ENCODE peak calls at places on chromosomes 16 and 17, in nine cellular contexts. O is HCT116, J is PC-9, A is trophoblast cell, U is endothelial cell of umbilical vein, Z is IMR-90, C is HepG2, N is neural progenitor cell, S is fibroblast of lung. K is an unnamed sample.

GRCh38 chr16:17359778-17360177 is 111.0 kb downstream of the XYLT1 start:
- DNase-seq in O (no peak), J (no peak), N (no peak), A (no peak), C (no peak), U (no peak), S (peak), Z (peak), K (no peak)

GRCh38 chr17:68564415-68565111 is 36.6 kb downstream of the FAM20A start:
- DNase-seq in Z (no peak), C (no peak), S (no peak), O (no peak), J (no peak), A (no peak), U (no peak), N (no peak), K (peak)

GRCh38 chr17:56269998-56270397 is 116.7 kb downstream of the ANKFN1 start:
- DNase-seq in C (no peak), U (no peak), O (no peak), J (no peak), S (no peak), A (no peak), Z (no peak), N (no peak), K (no peak)

GRCh38 chr16:81531415-81531814 is 86.8 kb downstream of the CMIP start:
- DNase-seq in U (no peak), A (peak), C (no peak), N (no peak), S (no peak), Z (no peak), O (no peak), J (no peak), K (peak)

GRCh38 chr17:10789694-10790271 is 14.1 kb downstream of the TMEM238L start:
- DNase-seq in Z (no peak), A (no peak), O (no peak), U (no peak), J (no peak), N (no peak), S (no peak), C (peak), K (no peak)

GRCh38 chr17:3796110-3796821 is 4.7 kb downstream of the ITGAE start:
- DNase-seq in C (no peak), N (no peak), A (no peak), O (no peak), J (no peak), Z (no peak), U (no peak), S (peak), K (no peak)

GRCh38 chr17:73748521-73748920 is 104.3 kb upstream of the SDK2 start:
- DNase-seq in C (no peak), N (no peak), O (no peak), S (no peak), A (no peak), Z (no peak), J (no peak), U (no peak), K (no peak)

GRCh38 chr16:86959182-86959651 is 358.0 kb downstream of the C16orf95 start:
- DNase-seq in O (no peak), S (no peak), J (no peak), Z (no peak), C (no peak), N (no peak), U (no peak), A (no peak), K (no peak)

GRCh38 chr16:4938683-4939030 is 1.7 kb upstream of the PPL start:
- DNase-seq in U (no peak), A (no peak), C (no peak), N (no peak), O (no peak), J (peak), Z (peak), S (no peak), K (no peak)

GRCh38 chr17:18860161-18860972 is 2.4 kb downstream of the PRPSAP2 start:
- DNase-seq in A (no peak), J (no peak), O (no peak), Z (peak), S (peak), C (no peak), U (no peak), N (no peak), K (no peak)

GRCh38 chr16:78656887-78657286 is 557.4 kb downstream of the WWOX start:
- DNase-seq in Z (no peak), U (no peak), A (no peak), O (no peak), J (no peak), N (no peak), S (no peak), C (no peak), K (no peak)

GRCh38 chr17:81115749-81116464 is 49.4 kb upstream of the PVALEF start:
- DNase-seq in A (no peak), N (no peak), Z (no peak), O (no peak), S (no peak), U (no peak), J (no peak), C (no peak), K (no peak)

GRCh38 chr17:16425698-16426659 is 10.6 kb downstream of the TRPV2 start:
- DNase-seq in C (peak), J (no peak), N (no peak), U (no peak), O (no peak), S (no peak), A (no peak), Z (no peak), K (no peak)

GRCh38 chr17:21275047-21275578 is 9.4 kb upstream of the MAP2K3 start:
- DNase-seq in O (no peak), S (no peak), A (no peak), C (no peak), J (no peak), U (no peak), Z (no peak), N (peak), K (no peak)

GRCh38 chr16:31177136-31177535 is 2.8 kb upstream of the FUS start:
- DNase-seq in O (no peak), J (no peak), N (no peak), A (no peak), Z (peak), U (no peak), S (peak), C (no peak), K (no peak)

GRCh38 chr16:54178491-54178976 is 108.1 kb downstream of the IRX3 start:
- DNase-seq in U (no peak), A (no peak), N (peak), Z (no peak), C (no peak), J (no peak), S (no peak), O (no peak), K (no peak)

GRCh38 chr16:48914070-48914469 is 304.1 kb upstream of the N4BP1 start:
- DNase-seq in Z (no peak), J (no peak), N (peak), U (no peak), A (no peak), C (no peak), S (no peak), O (no peak), K (no peak)

GRCh38 chr16:28531777-28532744 is 6.7 kb downstream of the NUPR1 start:
- DNase-seq in N (peak), U (no peak), O (peak), J (peak), C (peak), Z (no peak), A (peak), S (no peak), K (no peak)

GRCh38 chr16:10256855-10257641 is 74.8 kb upstream of the GRIN2A start:
- DNase-seq in J (no peak), O (no peak), U (peak), S (peak), A (peak), C (peak), Z (no peak), N (peak), K (no peak)

GRCh38 chr17:73042809-73043685 is 49.4 kb downstream of the SLC39A11 start:
- DNase-seq in O (no peak), C (no peak), U (no peak), N (no peak), Z (peak), S (peak), A (no peak), J (no peak), K (no peak)

GRCh38 chr17:4949321-4950074 is 1.2 kb upstream of the PFN1 start:
- DNase-seq in C (peak), O (peak), A (peak), U (peak), J (peak), S (peak), N (peak), Z (peak), K (no peak)

GRCh38 chr17:56898874-56899273 is 15.0 kb downstream of the TRIM25 start:
- DNase-seq in C (no peak), Z (no peak), A (no peak), S (no peak), U (no peak), J (no peak), N (no peak), O (no peak), K (no peak)

GRCh38 chr16:3216263-3216640 is 18.7 kb downstream of the ZNF200 start:
- DNase-seq in N (no peak), S (no peak), C (no peak), J (no peak), U (no peak), Z (no peak), A (no peak), O (no peak), K (no peak)

GRCh38 chr17:42291136-42291535 is 2.8 kb downstream of the STAT5A start:
- DNase-seq in N (no peak), S (no peak), J (no peak), A (no peak), O (no peak), Z (no peak), U (peak), C (no peak), K (no peak)

GRCh38 chr17:81388091-81388611 is 7.1 kb upstream of the BAHCC1 start:
- DNase-seq in Z (no peak), S (no peak), J (no peak), O (no peak), A (no peak), C (no peak), N (no peak), U (no peak), K (no peak)

GRCh38 chr17:37490022-37490587 is 414 bp downstream of the DUSP14 start:
- DNase-seq in C (peak), U (peak), O (no peak), N (peak), Z (peak), J (no peak), A (peak), S (peak), K (no peak)

GRCh38 chr17:59424331-59424730 is 92.9 kb downstream of the YPEL2 start:
- DNase-seq in A (no peak), Z (no peak), J (no peak), C (no peak), O (no peak), S (no peak), N (no peak), U (no peak), K (no peak)

GRCh38 chr16:12535535-12536411 is 267.9 kb downstream of the CPPED1 start:
- DNase-seq in C (peak), J (no peak), O (no peak), U (no peak), S (no peak), N (peak), Z (no peak), A (no peak), K (no peak)

GRCh38 chr17:82407255-82407654 is 10.9 kb upstream of the HEXD start:
- DNase-seq in A (no peak), Z (peak), N (no peak), J (no peak), S (peak), C (no peak), O (no peak), U (no peak), K (no peak)

GRCh38 chr16:30151091-30151490 is 28.1 kb upstream of the MAPK3 start:
- DNase-seq in S (no peak), C (no peak), J (no peak), A (no peak), Z (no peak), O (no peak), N (no peak), U (no peak), K (no peak)

GRCh38 chr17:58338907-58339774 is 10.5 kb upstream of the TSPOAP1 start:
- DNase-seq in U (no peak), Z (peak), A (no peak), N (peak), O (no peak), C (peak), S (peak), J (no peak), K (no peak)

GRCh38 chr17:31549121-31549524 is 157.6 kb downstream of the RAB11FIP4 start:
- DNase-seq in A (no peak), N (no peak), C (peak), Z (no peak), O (no peak), S (no peak), U (peak), J (no peak), K (no peak)

GRCh38 chr17:35749560-35750412 is 3.3 kb downstream of the GAS2L2 start:
- DNase-seq in N (peak), J (no peak), Z (peak), A (no peak), S (no peak), U (no peak), O (no peak), C (no peak), K (no peak)

GRCh38 chr16:67538666-67539101 is 10.1 kb downstream of the RIPOR1 start:
- DNase-seq in N (peak), O (no peak), U (peak), A (peak), C (no peak), S (peak), Z (peak), J (no peak), K (no peak)

GRCh38 chr17:37558299-37558698 is 50.9 kb downstream of the SYNRG start:
- DNase-seq in O (no peak), A (no peak), N (no peak), Z (peak), C (no peak), J (no peak), S (no peak), U (no peak), K (no peak)

GRCh38 chr17:77178050-77178449 is 37.3 kb downstream of the SEC14L1 start:
- DNase-seq in J (no peak), S (no peak), Z (no peak), C (no peak), A (no peak), O (no peak), U (no peak), N (no peak), K (no peak)

GRCh38 chr16:84183911-84184310 is 2.9 kb downstream of the TAF1C start:
- DNase-seq in C (no peak), A (no peak), J (no peak), U (peak), S (no peak), N (no peak), Z (no peak), O (no peak), K (no peak)

GRCh38 chr16:2857451-2858244 is at the start of gene PRSS22:
- DNase-seq in Z (peak), A (peak), J (peak), C (no peak), O (no peak), S (no peak), U (no peak), N (peak), K (no peak)

GRCh38 chr16:85302018-85302847 is 190.0 kb upstream of the CIBAR2 start:
- DNase-seq in S (peak), J (no peak), U (no peak), O (peak), Z (peak), A (no peak), C (no peak), N (peak), K (no peak)
- H3K4me2 ChIP-seq in S (no peak), J (no peak), U (no peak), O (peak), Z (no peak), A (no peak), C (no peak), N (peak), K (no peak)

DNA sequence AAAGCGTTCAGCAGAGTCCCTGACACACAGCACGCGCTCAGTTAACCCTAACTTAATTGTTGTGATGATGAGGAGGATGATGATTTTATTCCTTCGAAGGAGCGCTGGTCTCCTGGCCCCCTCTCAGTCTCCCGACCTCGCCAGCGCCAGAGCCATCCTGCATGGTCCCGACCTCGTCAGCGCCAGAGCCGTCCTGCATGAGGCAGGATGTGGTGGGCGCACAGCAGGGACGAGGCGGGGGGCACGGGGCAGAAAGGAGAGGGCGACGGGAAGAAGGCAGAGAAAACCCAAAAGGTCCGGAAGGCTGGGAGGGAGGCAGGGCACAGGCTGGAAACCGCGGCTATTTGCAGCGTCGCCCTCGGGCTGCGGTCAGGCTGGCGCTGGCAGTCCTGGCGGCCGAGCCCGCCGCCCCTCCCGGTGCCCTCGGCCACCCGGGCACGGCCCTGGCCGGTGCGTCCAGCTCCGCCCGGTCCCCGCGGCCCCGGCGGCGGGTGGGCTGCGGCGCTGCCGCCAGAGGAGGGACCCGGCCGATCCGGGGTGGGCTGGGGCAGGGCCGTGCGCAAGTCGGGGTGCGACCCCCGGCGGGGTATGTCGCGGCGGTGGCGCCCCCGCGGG is 3.0 kb upstream of the TAC4 start:
- DNase-seq in O (no peak), Z (no peak), S (no peak), C (no peak), A (no peak), J (no peak), U (peak), N (peak), K (no peak)
- H2AFZ ChIP-seq in O (no peak), Z (peak), S (peak), C (no peak), A (no peak), J (no peak), U (peak), N (peak), K (no peak)

GRCh38 chr17:38568274-38568673 is 37.5 kb downstream of the SRCIN1 start:
- DNase-seq in U (no peak), J (no peak), Z (no peak), N (peak), C (no peak), O (no peak), S (no peak), A (no peak), K (no peak)

GRCh38 chr17:38569701-38570512 is 35.8 kb downstream of the SRCIN1 start:
- DNase-seq in O (no peak), J (no peak), C (no peak), S (no peak), Z (no peak), N (no peak), A (no peak), U (no peak), K (no peak)

GRCh38 chr17:38567350-38567749 is 38.4 kb downstream of the SRCIN1 start:
- DNase-seq in J (no peak), N (no peak), A (no peak), O (no peak), S (no peak), C (no peak), Z (no peak), U (no peak), K (no peak)

GRCh38 chr17:38566666-38567031 is 39.1 kb downstream of the SRCIN1 start:
- DNase-seq in S (no peak), C (no peak), Z (no peak), N (no peak), U (no peak), J (no peak), O (no peak), A (no peak), K (no peak)

DNA sequence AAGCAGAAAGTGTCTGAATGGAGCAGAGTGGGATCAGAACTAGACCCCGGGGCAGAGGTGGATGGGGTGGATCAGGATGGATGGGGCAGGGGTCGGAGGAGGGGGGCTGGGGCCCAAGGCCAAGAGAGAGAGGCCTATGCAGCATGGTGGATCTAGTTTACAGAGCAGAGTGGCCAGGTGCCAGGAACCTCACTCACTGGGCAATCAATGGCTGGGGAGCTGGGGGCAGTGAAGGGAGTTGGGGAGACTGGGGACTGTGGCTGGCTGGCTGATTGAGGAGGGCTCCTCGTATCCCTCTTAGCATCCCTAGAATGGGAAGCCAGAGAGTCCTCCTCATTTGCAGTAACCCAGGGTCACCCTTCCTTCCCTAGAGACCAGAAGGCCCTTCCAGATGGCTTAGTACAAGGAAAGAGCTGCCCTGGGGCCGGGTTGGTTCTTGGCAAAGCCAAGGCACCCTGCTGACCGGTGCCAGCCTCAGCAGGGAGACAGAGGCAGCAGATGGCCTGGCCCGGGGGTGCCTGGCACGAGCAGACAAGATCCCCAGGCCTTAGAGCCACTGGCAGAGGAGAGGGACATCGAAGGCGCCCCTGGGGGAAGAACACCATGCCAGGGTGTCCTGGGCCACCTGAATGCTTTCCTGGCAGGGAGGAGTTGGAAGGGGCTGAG is 36.8 kb downstream of the SRCIN1 start:
- DNase-seq in J (no peak), Z (no peak), A (no peak), S (no peak), C (no peak), O (no peak), U (no peak), N (no peak), K (no peak)
- H3K4me3 ChIP-seq in J (no peak), Z (no peak), A (no peak), S (no peak), C (no peak), O (no peak), U (no peak), N (no peak), K (no peak)

GRCh38 chr17:40067710-40068109 is 4.9 kb downstream of the THRA start:
- DNase-seq in J (no peak), Z (no peak), U (no peak), N (no peak), A (no peak), O (no peak), C (no peak), S (no peak), K (no peak)

GRCh38 chr17:40068129-40068581 is 5.4 kb downstream of the THRA start:
- DNase-seq in C (no peak), U (no peak), S (no peak), O (no peak), Z (no peak), N (peak), A (no peak), J (no peak), K (no peak)

GRCh38 chr17:40069751-40070643 is 7.2 kb downstream of the THRA start:
- DNase-seq in U (peak), S (peak), O (no peak), A (no peak), Z (peak), C (no peak), J (no peak), N (no peak), K (no peak)

GRCh38 chr17:40068584-40068916 is 5.8 kb downstream of the THRA start:
- DNase-seq in J (no peak), O (no peak), Z (no peak), S (no peak), N (no peak), A (no peak), U (no peak), C (no peak), K (no peak)

DNA sequence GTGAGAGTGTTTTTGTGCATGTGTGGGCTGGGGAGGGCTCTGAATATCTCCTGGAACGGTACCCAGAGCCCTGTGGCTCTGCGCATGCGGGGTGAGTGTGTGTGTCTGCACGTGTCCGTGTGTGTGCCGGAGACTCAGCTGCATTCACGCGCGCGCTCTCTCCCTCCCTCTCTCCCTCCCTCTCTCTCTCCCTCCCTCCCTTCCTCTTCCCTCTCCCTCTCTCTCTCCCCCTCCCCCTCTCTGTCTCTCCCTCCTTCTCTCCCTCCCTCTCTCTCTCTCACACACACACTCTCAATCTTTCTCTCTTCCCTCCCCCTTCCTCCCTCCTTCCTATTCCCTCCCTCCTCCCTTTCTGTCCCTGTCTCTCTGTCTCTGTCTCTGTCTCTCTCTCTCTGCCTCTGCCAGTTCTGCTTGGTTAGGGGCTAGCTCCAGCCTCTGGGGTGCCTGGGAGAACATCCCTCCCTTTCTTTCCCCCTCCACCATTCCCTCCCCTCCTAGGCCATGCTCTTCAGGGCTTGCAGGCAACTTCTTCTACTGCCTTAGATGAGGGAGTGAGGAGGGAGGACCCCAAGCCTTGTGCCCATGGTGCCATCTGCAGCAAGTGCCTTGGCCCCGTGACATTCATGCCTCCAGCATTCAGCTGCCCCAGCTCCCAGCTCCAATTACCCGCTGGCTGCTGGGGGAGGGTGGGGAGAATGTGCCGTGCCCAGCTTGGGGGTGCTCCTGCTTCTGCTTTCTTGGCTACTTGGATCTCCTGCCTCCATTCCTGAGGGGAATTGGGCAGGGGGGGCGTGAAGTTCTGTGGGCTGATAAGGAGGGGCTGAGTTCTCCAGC is 6.4 kb downstream of the THRA start:
- DNase-seq in N (peak), S (peak), Z (peak), C (no peak), U (peak), J (no peak), A (no peak), O (no peak), K (peak)
- H3K4me2 ChIP-seq in N (peak), S (peak), Z (peak), C (peak), U (peak), J (no peak), A (no peak), O (peak), K (peak)